ENCODE peak calls at places on chromosomes 7 and 10, in eight cellular contexts. J is stimulated activated CD4-positive, alpha-beta T cell treated with anti-CD3 and anti-CD28 coated beads, Interleukin-1b, Interleukin-23, amount 100 ng/mL, for 1 hour; D is CD8-positive, alpha-beta T cell; L is GM12865; N is upper lobe of right lung; U is germinal center; K is G401; T is naive thymus-derived CD4-positive, alpha-beta T cell. R is an unnamed sample.

GRCh38 chr10:63369711-63370110 is 96.1 kb downstream of the JMJD1C start:
- DNase-seq in D (no peak), U (no peak), K (no peak), N (no peak), J (no peak), L (no peak), T (no peak), R (no peak)

GRCh38 chr10:43706166-43706565 is 57.5 kb upstream of the ZNF32 start:
- DNase-seq in T (no peak), D (no peak), J (no peak), L (no peak), K (no peak), U (no peak), N (peak), R (no peak)

GRCh38 chr7:294440-295154 is 4.6 kb downstream of the FOXL3 start:
- DNase-seq in D (no peak), J (no peak), T (no peak), U (no peak), K (no peak), L (no peak), N (peak), R (no peak)

GRCh38 chr10:7950981-7951847 is 103.3 kb upstream of the GATA3 start:
- DNase-seq in U (no peak), T (no peak), D (no peak), L (no peak), J (no peak), N (no peak), K (no peak), R (no peak)

GRCh38 chr10:70539471-70539870 is 60.9 kb downstream of the PALD1 start:
- DNase-seq in T (no peak), L (no peak), J (no peak), U (no peak), N (no peak), D (no peak), K (no peak), R (no peak)

GRCh38 chr7:553637-554111 is 34.0 kb upstream of the PDGFA start:
- DNase-seq in J (no peak), K (no peak), L (no peak), D (no peak), T (no peak), N (no peak), U (no peak), R (no peak)

GRCh38 chr10:133253313-133253955 is 15.8 kb downstream of the VENTX start:
- DNase-seq in D (no peak), K (no peak), L (no peak), T (no peak), N (no peak), U (no peak), J (no peak), R (no peak)

GRCh38 chr7:130683026-130683425 is 3.3 kb downstream of the TSGA13 start:
- DNase-seq in D (no peak), L (no peak), U (no peak), N (no peak), T (no peak), K (no peak), J (no peak), R (no peak)

GRCh38 chr10:93591065-93591808 is 9.8 kb downstream of the RBP4 start:
- DNase-seq in J (no peak), U (no peak), D (no peak), T (no peak), K (no peak), L (no peak), N (no peak), R (no peak)

GRCh38 chr10:11663763-11664555 is 52.5 kb upstream of the USP6NL start:
- DNase-seq in J (no peak), T (no peak), L (peak), N (no peak), D (no peak), K (no peak), U (peak), R (peak)